ENCODE peak calls at places on chromosome 15, in ten cellular contexts. G, Q, T, K, L, N, Y, F, J and H are unnamed samples. For H3K4me1, the result is how much of the 10 kb centered on the place peaks cover.

GRCh38 chr15:80179966-80180365 is 27.2 kb downstream of the FAH start:
- DNase-seq in F (no peak), N (no peak), Q (no peak), Y (no peak), L (no peak), G (no peak), J (no peak), T (no peak), K (no peak), H (no peak)

GRCh38 chr15:94445529-94446160 is 214.3 kb downstream of the MCTP2 start:
- DNase-seq in L (no peak), J (no peak), G (no peak), N (no peak), Y (no peak), F (no peak), T (no peak), Q (no peak), K (peak), H (no peak)

GRCh38 chr15:63497642-63498100 is 6.7 kb upstream of the USP3 start:
- DNase-seq in J (no peak), L (no peak), G (peak), T (peak), K (no peak), Q (no peak), N (no peak), F (no peak), Y (peak), H (no peak)

GRCh38 chr15:70698991-70699390 is 64.4 kb downstream of the UACA start:
- DNase-seq in L (no peak), J (peak), N (no peak), G (no peak), K (no peak), Q (no peak), T (no peak), Y (no peak), F (no peak), H (no peak)

GRCh38 chr15:23497710-23498111 is 50.7 kb upstream of the GOLGA6L2 start:
- DNase-seq in Y (no peak), T (no peak), F (no peak), L (no peak), J (no peak), K (no peak), Q (no peak), N (peak), G (no peak), H (peak)

GRCh38 chr15:69145149-69145693 is 15.2 kb upstream of the GLCE start:
- DNase-seq in L (no peak), F (no peak), T (no peak), J (no peak), Y (no peak), N (no peak), Q (no peak), K (no peak), G (no peak), H (no peak)

GRCh38 chr15:70614221-70614620 is 149.1 kb downstream of the UACA start:
- DNase-seq in J (no peak), F (no peak), K (no peak), Q (no peak), N (no peak), G (no peak), L (no peak), Y (no peak), T (no peak), H (no peak)

GRCh38 chr15:75725719-75726607 is 13.3 kb upstream of the CSPG4 start:
- DNase-seq in Q (no peak), K (no peak), N (no peak), J (no peak), L (no peak), G (peak), Y (peak), T (no peak), F (no peak), H (no peak)

GRCh38 chr15:63506537-63507035 is 2.2 kb downstream of the USP3 start:
- DNase-seq in Q (no peak), L (no peak), Y (no peak), G (no peak), N (no peak), K (no peak), F (no peak), J (peak), T (no peak), H (no peak)

GRCh38 chr15:29337156-29337959 is 67.7 kb upstream of the NSMCE3 start:
- DNase-seq in L (no peak), G (no peak), Q (no peak), J (peak), F (no peak), K (no peak), N (no peak), Y (no peak), T (no peak), H (no peak)

GRCh38 chr15:70257573-70258220 is 160.0 kb upstream of the TLE3 start:
- DNase-seq in F (no peak), N (no peak), Q (no peak), J (no peak), G (peak), Y (peak), K (no peak), L (no peak), T (no peak), H (no peak)

GRCh38 chr15:55005679-55006078 is 191.1 kb downstream of the RSL24D1 start:
- DNase-seq in L (no peak), Q (no peak), Y (no peak), K (no peak), N (no peak), T (no peak), J (no peak), G (no peak), F (no peak), H (no peak)

GRCh38 chr15:101128696-101129095 is 123.2 kb downstream of the CHSY1 start:
- DNase-seq in J (no peak), Y (no peak), F (no peak), G (no peak), K (no peak), L (no peak), T (no peak), N (no peak), Q (no peak), H (no peak)

GRCh38 chr15:79172032-79172481 is 81.5 kb upstream of the RASGRF1 start:
- DNase-seq in Y (no peak), G (no peak), K (no peak), L (no peak), T (no peak), N (no peak), Q (no peak), F (no peak), J (no peak), H (no peak)

GRCh38 chr15:39327005-39327725 is 253.7 kb upstream of the THBS1 start:
- DNase-seq in T (no peak), F (no peak), Y (peak), N (no peak), J (no peak), L (no peak), G (no peak), K (no peak), Q (no peak), H (no peak)

GRCh38 chr15:50797926-50798325 is 32.4 kb upstream of the SPPL2A start:
- DNase-seq in L (peak), Q (no peak), T (no peak), N (no peak), K (peak), Y (no peak), J (no peak), F (no peak), G (no peak), H (no peak)

DNA sequence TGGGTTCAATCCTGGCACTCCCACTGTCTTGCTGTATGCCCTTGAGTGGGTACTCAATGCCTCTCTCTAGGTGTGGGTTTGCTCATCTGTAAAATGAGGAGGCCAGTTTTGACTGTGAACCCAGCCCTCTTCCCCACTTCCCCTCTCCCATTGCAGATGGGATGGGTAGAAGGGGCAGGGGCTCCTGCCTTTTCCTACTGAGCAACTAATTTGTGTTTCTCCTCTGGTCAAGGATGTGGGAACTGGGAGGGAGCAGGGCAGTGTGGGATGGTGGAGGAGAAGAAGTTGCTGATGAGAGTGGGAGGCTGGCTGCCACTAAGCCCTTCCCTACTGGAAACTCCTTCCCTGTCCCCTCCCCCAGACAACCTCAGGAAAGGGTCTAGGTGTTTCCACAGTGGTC is 20.2 kb upstream of the ANKDD1A start:
- DNase-seq in T (peak), K (no peak), G (no peak), Q (no peak), F (no peak), L (no peak), Y (no peak), N (no peak), J (no peak), H (no peak)
- H3K4me1 ChIP-seq in T (under half), K (under half), G (under half), Q (under half), F (under half), L (under half), Y (half or more), N (under half), J (under half), H (under half)

DNA sequence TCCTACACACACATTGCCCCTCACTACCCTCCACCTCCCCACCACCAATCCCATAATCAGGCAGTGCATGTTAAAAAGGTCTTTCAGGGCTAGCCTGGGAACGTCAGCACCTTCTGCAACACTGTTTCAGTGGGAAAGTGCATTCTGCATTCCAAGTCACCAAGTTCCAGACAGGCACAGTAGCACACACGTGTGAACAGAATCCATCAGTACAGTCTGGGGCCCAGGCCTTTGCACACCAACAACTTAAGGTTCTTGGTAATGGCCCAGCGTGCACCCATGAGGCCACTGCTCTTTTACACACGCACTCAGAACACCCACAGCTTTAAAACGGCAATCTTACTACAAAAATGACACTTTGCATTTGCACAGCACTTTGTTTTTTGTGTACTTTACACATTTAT is 1.2 kb downstream of the ANXA2 start:
- DNase-seq in Q (no peak), J (peak), T (no peak), N (no peak), L (no peak), G (no peak), F (no peak), Y (no peak), K (peak), H (no peak)
- H3K4me1 ChIP-seq in Q (half or more), J (under half), T (half or more), N (under half), L (under half), G (under half), F (under half), Y (half or more), K (half or more), H (half or more)

GRCh38 chr15:36066757-36067156 is 512.7 kb upstream of the CDIN1 start:
- DNase-seq in Y (no peak), L (no peak), T (no peak), F (no peak), J (no peak), N (no peak), K (peak), G (no peak), Q (peak), H (no peak)

GRCh38 chr15:36062357-36062756 is 516.4 kb upstream of the DPH6 start:
- DNase-seq in L (no peak), G (no peak), K (no peak), F (no peak), Q (no peak), Y (no peak), T (no peak), N (peak), J (no peak), H (no peak)

DNA sequence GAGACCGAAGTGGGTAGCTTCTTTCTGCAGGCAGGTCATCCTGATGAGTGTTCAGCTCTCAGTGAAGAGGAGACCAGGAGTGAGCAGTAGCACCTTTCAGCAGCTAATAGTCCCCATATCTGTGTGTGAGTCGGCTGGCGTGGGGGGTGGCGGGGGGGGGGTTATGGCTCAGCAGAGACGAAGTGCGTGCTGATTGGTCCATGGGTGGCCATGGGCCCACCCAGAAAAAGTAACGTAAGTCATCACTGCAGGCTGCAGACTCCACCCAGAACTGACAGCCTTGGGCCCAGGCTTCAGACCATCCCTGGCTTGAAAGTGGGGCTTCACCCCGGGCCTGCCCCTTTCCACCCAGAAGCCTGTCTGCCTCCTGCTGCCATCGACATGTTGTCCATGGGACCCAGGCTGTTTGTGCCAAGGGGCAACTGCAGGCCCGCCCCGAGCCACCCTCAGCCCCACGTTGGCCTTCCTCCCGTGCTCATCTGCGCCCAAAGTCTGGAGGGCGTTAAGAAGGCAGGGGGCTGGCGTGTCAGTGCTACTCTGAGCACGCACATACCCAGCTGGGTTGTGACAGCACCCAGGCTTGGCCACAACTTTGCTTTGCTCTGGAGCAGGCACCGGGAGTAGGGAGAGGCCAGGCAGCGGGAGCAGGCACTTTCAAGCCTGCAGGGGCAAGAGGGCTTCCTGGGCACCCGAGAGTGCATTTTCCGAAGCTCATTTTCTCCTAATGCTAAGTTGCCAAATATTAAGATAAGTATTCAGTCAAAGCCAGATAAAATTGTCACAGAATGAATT is 511.7 kb upstream of the CDIN1 start:
- DNase-seq in F (no peak), N (no peak), L (no peak), G (no peak), K (no peak), Q (peak), Y (no peak), T (no peak), J (no peak), H (no peak)
- H3K4me1 ChIP-seq in F (under half), N (under half), L (under half), G (under half), K (under half), Q (under half), Y (under half), T (under half), J (under half), H (under half)

DNA sequence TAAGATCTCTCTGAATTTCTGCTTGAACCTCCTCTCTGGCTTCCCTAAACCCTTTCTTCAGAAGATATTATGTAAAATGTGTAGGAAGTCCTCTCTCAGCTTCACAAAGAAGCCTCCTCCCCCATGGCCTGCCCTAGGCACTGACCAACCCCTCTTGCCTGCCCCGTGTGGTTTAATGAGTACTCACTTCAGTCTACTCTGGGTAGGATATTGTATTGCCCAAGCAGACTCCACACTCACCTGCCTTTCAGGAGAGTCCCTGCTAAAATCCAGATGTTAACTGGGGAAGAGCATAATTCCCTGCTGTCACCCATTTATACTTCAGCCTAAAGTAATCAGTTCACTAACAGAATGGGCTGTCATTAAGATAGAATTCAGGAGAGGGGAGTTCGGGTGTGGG is 2.6 kb upstream of the AGBL1 start:
- DNase-seq in Y (no peak), L (no peak), T (no peak), F (no peak), Q (no peak), K (no peak), N (no peak), G (no peak), J (no peak), H (no peak)
- H3K4me1 ChIP-seq in Y (under half), L (under half), T (under half), F (under half), Q (under half), K (under half), N (under half), G (under half), J (under half), H (under half)

DNA sequence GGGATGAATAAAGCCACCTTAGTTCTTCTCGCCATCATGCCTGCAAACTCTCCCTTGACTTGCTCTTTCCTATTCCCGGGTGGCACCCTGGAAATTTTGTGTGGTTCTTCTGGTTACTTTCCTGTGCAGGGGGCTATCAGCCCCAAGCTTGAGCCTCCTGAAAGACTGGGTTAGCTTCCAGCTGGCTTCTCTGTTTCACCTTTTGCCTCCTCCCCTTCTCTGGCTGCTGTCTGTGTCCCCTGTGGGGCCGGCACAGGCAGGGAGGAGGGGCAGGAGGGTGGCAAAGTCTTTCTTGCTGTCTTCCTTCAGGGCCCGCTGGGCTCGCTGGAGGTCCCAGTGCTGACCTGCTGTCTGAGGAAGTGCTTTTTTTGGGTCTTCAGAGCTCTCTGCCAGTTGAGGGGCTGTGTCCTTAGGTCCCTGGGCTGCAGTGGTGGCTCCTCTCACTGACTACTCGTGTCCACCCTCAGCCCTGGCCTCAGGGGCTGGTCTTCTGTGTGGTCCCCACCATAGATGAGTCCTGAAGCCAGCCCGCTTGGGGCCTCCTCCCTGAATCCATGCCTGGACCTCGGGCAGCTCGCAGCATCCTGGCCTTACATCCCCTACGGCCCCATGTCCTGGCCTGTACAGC is 196.5 kb downstream of the KLF13 start:
- DNase-seq in Y (no peak), K (no peak), N (no peak), F (no peak), J (no peak), T (no peak), L (peak), G (no peak), Q (peak), H (no peak)
- H3K4me1 ChIP-seq in Y (under half), K (under half), N (under half), F (under half), J (under half), T (under half), L (under half), G (under half), Q (under half), H (under half)